ENCODE peak calls at places on chromosome 7, in five cellular contexts. K, Z, E, Y and C are unnamed samples.

GRCh38 chr7:42639930-42640329 is 271.9 kb downstream of the C7orf25 start:
- DNase-seq in K (no peak), Y (no peak), Z (peak; percentile 4), E (no peak), C (no peak)

GRCh38 chr7:147276783-147277370 is 1160.3 kb downstream of the CNTNAP2 start:
- DNase-seq in Z (no peak), Y (no peak), E (no peak), K (no peak), C (no peak)

GRCh38 chr7:46772740-46773139 is 809.2 kb downstream of the TNS3 start:
- DNase-seq in Z (no peak), Y (no peak), E (no peak), K (no peak), C (no peak)

GRCh38 chr7:38881947-38882684 is 26.9 kb downstream of the VPS41 start:
- DNase-seq in Z (no peak), E (no peak), Y (no peak), K (no peak), C (no peak)

GRCh38 chr7:95676691-95677090 is 80.4 kb upstream of the PDK4 start:
- DNase-seq in Y (no peak), E (no peak), Z (no peak), K (no peak), C (no peak)

GRCh38 chr7:6502886-6503285 is 48.4 kb downstream of the GRID2IP start:
- DNase-seq in Y (no peak), K (no peak), Z (no peak), E (no peak), C (no peak)

GRCh38 chr7:43462836-43463235 is 120.1 kb upstream of the STK17A start:
- DNase-seq in Z (no peak), E (no peak), Y (no peak), K (no peak), C (no peak)

GRCh38 chr7:30815016-30815854 is 44.0 kb downstream of the MINDY4 start:
- DNase-seq in Z (no peak), E (no peak), K (no peak), Y (no peak), C (no peak)

GRCh38 chr7:96285579-96285978 is 36.3 kb downstream of the SLC25A13 start:
- DNase-seq in Z (no peak), E (no peak), K (no peak), Y (peak; percentile 7), C (no peak)

GRCh38 chr7:122694697-122695096 is 4.2 kb downstream of the RNF133 start:
- DNase-seq in K (no peak), Y (no peak), E (no peak), Z (no peak), C (no peak)

GRCh38 chr7:50353201-50353600 is 48.7 kb downstream of the IKZF1 start:
- DNase-seq in E (no peak), Y (peak; percentile 37), K (no peak), Z (no peak), C (peak; percentile 34)

GRCh38 chr7:65463184-65463583 is 89.5 kb downstream of the ZNF92 start:
- DNase-seq in E (no peak), Y (no peak), K (no peak), Z (no peak), C (no peak)

GRCh38 chr7:24708244-24708643 is 49.0 kb downstream of the GSDME start:
- DNase-seq in Z (no peak), K (no peak), Y (no peak), E (no peak), C (no peak)

GRCh38 chr7:34163956-34164355 is 258.6 kb downstream of the BMPER start:
- DNase-seq in Y (no peak), E (no peak), K (no peak), Z (no peak), C (no peak)

GRCh38 chr7:64180989-64181388 is 26.0 kb upstream of the ZNF735 start:
- DNase-seq in Z (peak; percentile 5), E (peak; percentile 28), Y (no peak), K (no peak), C (no peak)

GRCh38 chr7:150367187-150367510 is 1.5 kb upstream of the REPIN1 start:
- DNase-seq in E (no peak), Y (peak; percentile 54), K (no peak), Z (no peak), C (no peak)

GRCh38 chr7:102933763-102934162 is 21.0 kb downstream of the LRRC17 start:
- DNase-seq in Z (peak; percentile 97), K (peak; percentile 72), Y (no peak), E (no peak), C (peak; percentile 85)

GRCh38 chr7:151795168-151795754 is 81.7 kb downstream of the PRKAG2 start:
- DNase-seq in Y (peak; percentile 79), E (no peak), K (no peak), Z (no peak), C (no peak)

GRCh38 chr7:108308913-108309312 is 147.3 kb downstream of the NRCAM start:
- DNase-seq in E (no peak), Z (peak; percentile 92), K (no peak), Y (peak; percentile 28), C (no peak)

GRCh38 chr7:73352784-73353183 is 24.8 kb downstream of the FKBP6 start:
- DNase-seq in K (no peak), Z (no peak), Y (no peak), E (no peak), C (no peak)

GRCh38 chr7:140937702-140938283 is 13.1 kb upstream of the BRAF start:
- DNase-seq in K (no peak), Z (no peak), E (no peak), Y (no peak), C (no peak)

GRCh38 chr7:46909601-46910051 is 672.3 kb downstream of the TNS3 start:
- DNase-seq in E (no peak), K (no peak), Z (peak; percentile 64), Y (no peak), C (no peak)

GRCh38 chr7:156778201-156778600 is 114.8 kb downstream of the LMBR1 start:
- DNase-seq in E (no peak), Y (no peak), Z (peak; percentile 19), K (no peak), C (no peak)

GRCh38 chr7:44288811-44289340 is 36.5 kb downstream of the CAMK2B start:
- DNase-seq in Y (no peak), K (no peak), E (peak; percentile 5), Z (no peak), C (peak; percentile 44)

GRCh38 chr7:12898610-12899009 is 211.2 kb downstream of the ARL4A start:
- DNase-seq in Y (no peak), Z (no peak), K (no peak), E (no peak), C (no peak)

GRCh38 chr7:82109288-82109687 is 334.3 kb downstream of the CACNA2D1 start:
- DNase-seq in Z (peak; percentile 59), K (no peak), Y (no peak), E (no peak), C (no peak)

GRCh38 chr7:107856806-107857540 is 34.0 kb upstream of the DLD start:
- DNase-seq in K (no peak), Z (peak; percentile 46), E (no peak), Y (peak; percentile 70), C (no peak)

GRCh38 chr7:30278386-30278785 is 6.0 kb upstream of the ZNRF2 start:
- DNase-seq in K (no peak), Z (no peak), E (no peak), Y (no peak), C (no peak)

GRCh38 chr7:75836798-75837197 is 23.2 kb upstream of the CCL24 start:
- DNase-seq in Y (no peak), Z (no peak), E (no peak), K (no peak), C (no peak)

DNA sequence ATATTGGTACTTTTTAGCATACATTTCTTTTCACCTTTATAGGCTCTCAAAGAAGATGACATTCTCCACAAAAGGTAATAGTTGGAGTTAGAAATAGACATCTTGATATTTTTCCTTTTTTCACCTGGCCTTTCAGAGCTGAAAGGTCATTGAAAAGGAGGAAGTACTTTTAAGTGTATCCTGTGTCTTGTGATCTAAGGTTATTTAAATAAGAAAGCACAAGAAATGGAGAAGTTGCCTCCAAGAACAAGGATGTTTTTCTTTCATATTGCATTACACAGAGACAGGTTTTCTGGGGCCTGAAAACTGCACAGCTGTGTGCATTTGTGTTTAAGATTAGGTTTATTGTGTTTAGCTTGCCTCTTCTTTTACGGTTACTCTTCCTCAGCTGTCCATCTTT is 103.4 kb upstream of the SEMA3D start:
- DNase-seq in Y (no peak), K (no peak), E (no peak), Z (no peak), C (no peak)
- H3K4me3 ChIP-seq in Y (no peak overlapping the region), K (no peak overlapping the region), E (no peak overlapping the region), Z (no peak overlapping the region), C (no peak overlapping the region)

GRCh38 chr7:100969066-100969615 is at the start of gene MUC12:
- DNase-seq in Z (no peak), K (no peak), E (no peak), Y (no peak), C (no peak)
- H3K4me3 ChIP-seq in Z (no peak within 1 kb of the TSS), K (no peak within 1 kb of the TSS), E (no peak within 1 kb of the TSS), Y (no peak within 1 kb of the TSS), C (no peak within 1 kb of the TSS)

DNA sequence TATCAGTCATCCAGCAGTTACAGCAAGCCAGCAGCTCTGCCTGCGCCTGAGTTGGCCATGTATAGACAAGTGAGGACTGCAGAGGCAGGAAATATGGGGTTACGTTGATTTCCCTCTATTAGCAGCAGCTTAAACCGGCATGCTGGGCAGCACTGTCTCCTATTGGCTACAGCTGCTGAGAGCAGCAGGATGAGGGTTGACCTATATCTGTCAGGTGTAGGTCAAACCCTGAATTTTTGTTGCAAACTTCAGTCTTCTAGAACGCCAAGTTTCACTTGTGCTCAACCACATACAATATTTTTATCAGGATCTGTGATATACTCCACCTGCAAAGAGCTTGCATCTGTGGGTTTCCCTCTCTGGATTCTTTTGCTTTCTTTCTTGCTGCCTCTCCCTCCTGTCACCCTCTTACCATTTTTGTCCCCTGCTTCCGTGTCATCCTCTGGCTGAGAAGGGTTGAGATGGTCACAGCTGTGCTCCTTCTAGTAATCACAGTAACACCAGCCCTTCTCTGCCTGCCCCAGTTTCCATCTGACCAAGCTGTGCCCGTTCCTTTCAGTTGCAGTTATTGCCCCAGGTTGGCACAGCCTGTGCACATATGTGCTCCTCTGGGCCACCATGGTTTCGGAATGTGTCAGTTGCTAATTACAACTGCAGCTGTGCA is 23.8 kb upstream of the GLCCI1 start:
- DNase-seq in Z (peak; percentile 4), E (peak; percentile 17), K (no peak), Y (peak; percentile 97), C (peak; percentile 52)
- H3K4me3 ChIP-seq in Z (no peak overlapping the region), E (no peak overlapping the region), K (peak overlapping the region; percentile 19), Y (peak overlapping the region; percentile 61), C (no peak overlapping the region)

GRCh38 chr7:74684473-74684872 is 27.0 kb downstream of the GTF2I start:
- DNase-seq in K (no peak), Z (no peak), E (no peak), Y (no peak), C (no peak)

GRCh38 chr7:74684921-74685320 is 27.4 kb downstream of the GTF2I start:
- DNase-seq in K (no peak), Y (peak; percentile 7), Z (no peak), E (no peak), C (no peak)

GRCh38 chr7:74683799-74684198 is 26.3 kb downstream of the GTF2I start:
- DNase-seq in K (no peak), Z (no peak), E (no peak), Y (no peak), C (no peak)

DNA sequence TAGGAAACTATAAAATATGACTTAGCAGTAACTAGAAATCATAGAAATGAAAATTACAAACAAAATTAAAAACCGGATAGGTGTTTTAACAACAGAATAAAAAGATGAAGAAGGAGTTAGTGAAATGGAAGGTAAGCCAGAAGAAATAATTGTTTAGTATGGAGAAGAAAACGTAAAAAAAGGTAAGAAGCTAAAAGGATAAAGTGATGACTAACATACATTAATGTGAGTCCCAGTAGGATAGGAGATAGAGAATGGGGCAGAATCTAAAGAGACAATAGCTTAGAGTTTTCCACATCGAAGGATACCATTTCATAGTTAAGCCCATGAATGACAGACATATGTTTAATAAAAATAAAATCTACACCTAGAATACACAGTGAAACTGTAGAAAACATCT is 25.3 kb downstream of the GTF2I start:
- DNase-seq in E (no peak), Z (no peak), Y (no peak), K (no peak), C (no peak)
- H3K4me3 ChIP-seq in E (no peak overlapping the region), Z (no peak overlapping the region), Y (no peak overlapping the region), K (no peak overlapping the region), C (no peak overlapping the region)